ENCODE peak calls at places on chromosomes 1 and 21, in five cellular contexts. H is GM23338, B is tibial artery, K is OCI-LY7, U is Panc1. I is an unnamed sample.

GRCh38 chr1:55868026-55868425 is 652.9 kb upstream of the USP24 start:
- DNase-seq in H (peak; percentile 34), B (no peak), K (no peak), U (no peak), I (peak; percentile 26)

GRCh38 chr1:39184354-39184818 is 20.1 kb upstream of the MACF1 start:
- DNase-seq in H (no peak), B (no peak), K (no peak), U (no peak), I (no peak)

GRCh38 chr1:156504062-156504813 is 3.7 kb upstream of the MEF2D start:
- DNase-seq in H (no peak), B (peak; percentile 53), K (peak; percentile 84), U (peak; percentile 33), I (no peak)

GRCh38 chr1:36258960-36259344 is 34.7 kb downstream of the THRAP3 start:
- DNase-seq in H (no peak), B (no peak), K (no peak), U (no peak), I (no peak)

GRCh38 chr1:185284533-185285244 is 32.4 kb downstream of the IVNS1ABP start:
- DNase-seq in H (no peak), B (no peak), K (no peak), U (no peak), I (no peak)

GRCh38 chr1:65049941-65050713 is 83.8 kb upstream of the JAK1 start:
- DNase-seq in H (no peak), B (no peak), K (no peak), U (no peak), I (no peak)

GRCh38 chr1:183209533-183210158 is 23.6 kb downstream of the LAMC2 start:
- DNase-seq in H (no peak), B (no peak), K (no peak), U (peak; percentile 64), I (peak; percentile 62)

GRCh38 chr1:150477733-150478132 is 9.5 kb upstream of the TARS2 start:
- DNase-seq in H (no peak), B (no peak), K (no peak), U (no peak), I (no peak)

GRCh38 chr1:182446033-182446669 is 3.8 kb upstream of the RGSL1 start:
- DNase-seq in H (peak; percentile 81), B (no peak), K (peak; percentile 67), U (peak; percentile 30), I (peak; percentile 29)

GRCh38 chr1:197327776-197328364 is 59.8 kb downstream of the CRB1 start:
- DNase-seq in H (peak; percentile 53), B (no peak), K (peak; percentile 3), U (no peak), I (no peak)

GRCh38 chr1:115559987-115560386 is 81.8 kb upstream of the VANGL1 start:
- DNase-seq in H (no peak), B (no peak), K (no peak), U (no peak), I (no peak)

GRCh38 chr1:60488857-60489256 is 415.3 kb upstream of the C1orf87 start:
- DNase-seq in H (no peak), B (no peak), K (no peak), U (no peak), I (no peak)

GRCh38 chr21:16536661-16537359 is 807.0 kb downstream of the USP25 start:
- DNase-seq in H (no peak), B (no peak), K (no peak), U (no peak), I (no peak)

GRCh38 chr1:222251813-222252212 is 296.1 kb downstream of the HHIPL2 start:
- DNase-seq in H (no peak), B (no peak), K (no peak), U (no peak), I (no peak)

GRCh38 chr1:41356752-41357151 is 4.5 kb upstream of the FOXO6 start:
- DNase-seq in H (no peak), B (no peak), K (no peak), U (no peak), I (no peak)

GRCh38 chr1:160924791-160925651 is 29.6 kb downstream of the ITLN2 start:
- DNase-seq in H (no peak), B (no peak), K (no peak), U (no peak), I (no peak)

GRCh38 chr1:30541721-30542485 is 181.5 kb downstream of the MATN1 start:
- DNase-seq in H (no peak), B (no peak), K (no peak), U (no peak), I (no peak)

GRCh38 chr1:61504840-61505239 is 220.1 kb downstream of the TM2D1 start:
- DNase-seq in H (no peak), B (no peak), K (no peak), U (no peak), I (no peak)

GRCh38 chr1:9303916-9304315 is 11.2 kb downstream of the SPSB1 start:
- DNase-seq in H (no peak), B (no peak), K (no peak), U (no peak), I (no peak)

GRCh38 chr1:29124366-29125236 is 898 bp upstream of the TMEM200B start:
- DNase-seq in H (peak; percentile 92), B (peak; percentile 91), K (peak; percentile 44), U (no peak), I (no peak)

GRCh38 chr1:60746278-60746761 is 336.0 kb upstream of the NFIA start:
- DNase-seq in H (no peak), B (no peak), K (no peak), U (no peak), I (no peak)

GRCh38 chr21:34039678-34040382 is 33.5 kb upstream of the MRPS6 start:
- DNase-seq in H (peak; percentile 64), B (peak; percentile 66), K (no peak), U (no peak), I (no peak)

GRCh38 chr1:46401964-46402626 is 8.0 kb downstream of the FAAH start:
- DNase-seq in H (peak; percentile 89), B (peak; percentile 90), K (peak; percentile 29), U (no peak), I (peak; percentile 64)

GRCh38 chr1:43711524-43712386 is 4.4 kb downstream of the ST3GAL3 start:
- DNase-seq in H (no peak), B (no peak), K (no peak), U (no peak), I (no peak)

GRCh38 chr1:183027031-183027430 is 3.8 kb downstream of the LAMC1 start:
- DNase-seq in H (no peak), B (no peak), K (no peak), U (no peak), I (no peak)

GRCh38 chr1:231021540-231022031 is 18.5 kb downstream of the FAM89A start:
- DNase-seq in H (no peak), B (no peak), K (no peak), U (no peak), I (no peak)

GRCh38 chr1:7842517-7842916 is 10.3 kb downstream of the UTS2 start:
- DNase-seq in H (no peak), B (no peak), K (no peak), U (no peak), I (no peak)

GRCh38 chr1:81582467-81582986 is 218.2 kb upstream of the ADGRL2 start:
- DNase-seq in H (no peak), B (no peak), K (no peak), U (no peak), I (no peak)

GRCh38 chr1:161382214-161383019 is 14.7 kb upstream of the CFAP126 start:
- DNase-seq in H (peak; percentile 81), B (no peak), K (peak; percentile 74), U (peak; percentile 68), I (peak; percentile 32)

GRCh38 chr1:24351918-24352637 is 32.9 kb downstream of the GRHL3 start:
- DNase-seq in H (no peak), B (no peak), K (no peak), U (no peak), I (peak; percentile 26)

GRCh38 chr1:9957726-9958125 is 14.5 kb downstream of the NMNAT1 start:
- DNase-seq in H (no peak), B (no peak), K (no peak), U (no peak), I (no peak)

GRCh38 chr1:221149111-221149510 is 269.9 kb downstream of the HLX start:
- DNase-seq in H (no peak), B (no peak), K (no peak), U (no peak), I (no peak)

GRCh38 chr21:38622081-38622826 is 124.0 kb upstream of the ERG start:
- DNase-seq in H (no peak), B (no peak), K (no peak), U (no peak), I (no peak)

GRCh38 chr21:38623552-38623951 is 125.3 kb upstream of the ERG start:
- DNase-seq in H (no peak), B (no peak), K (no peak), U (no peak), I (no peak)

GRCh38 chr21:38622827-38623209 is 124.5 kb upstream of the ERG start:
- DNase-seq in H (no peak), B (no peak), K (no peak), U (no peak), I (no peak)

GRCh38 chr21:38619865-38620513 is 121.7 kb upstream of the ERG start:
- DNase-seq in H (no peak), B (peak; percentile 76), K (no peak), U (no peak), I (no peak)

DNA sequence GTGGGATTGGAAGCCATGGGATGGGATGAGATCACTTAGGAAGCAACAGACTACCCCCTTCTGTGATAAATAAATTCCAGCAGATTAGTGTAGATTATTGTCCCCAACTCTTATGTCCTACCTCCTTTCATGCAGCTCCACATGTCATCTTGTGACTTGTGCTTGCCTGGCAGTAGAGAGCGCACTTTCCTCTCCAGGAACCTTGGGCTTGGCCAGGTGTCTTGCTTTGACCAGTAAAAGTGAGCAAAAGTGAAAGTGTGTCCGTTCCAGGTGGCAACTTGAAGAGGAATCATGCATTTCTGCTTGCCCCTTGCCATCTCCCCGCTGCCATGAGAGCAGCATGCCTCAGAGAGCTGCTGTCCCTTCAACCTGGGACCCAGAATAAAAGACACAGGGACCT is 122.9 kb upstream of the ERG start:
- DNase-seq in H (no peak), B (no peak), K (peak; percentile 11), U (no peak), I (no peak)
- TF ChIP-seq CTCF in H (peak; percentile 50), B (no peak), K (peak; percentile 15), U (peak; percentile 17), I (no peak)

DNA sequence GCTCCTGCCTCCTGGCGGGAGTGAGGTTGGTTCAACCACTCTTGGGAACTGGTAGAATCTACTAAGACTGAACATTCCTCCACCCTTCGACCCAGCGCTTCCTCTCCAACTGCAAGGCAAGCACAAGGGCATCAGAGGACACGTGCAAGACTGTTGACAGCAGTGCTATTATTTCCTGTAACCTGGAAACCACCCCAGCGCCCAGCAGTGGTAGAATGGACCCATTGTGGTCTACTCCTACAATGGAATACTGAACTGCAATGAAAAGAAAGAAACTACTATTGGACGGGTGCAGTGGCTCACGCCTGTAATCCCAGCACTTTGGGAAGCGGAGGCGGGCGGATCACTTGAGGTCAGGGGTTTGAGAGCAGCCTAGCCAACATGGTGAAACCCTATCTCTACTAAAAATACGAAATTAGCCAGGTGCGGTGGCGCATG is 33.0 kb upstream of the TARDBP start:
- DNase-seq in H (no peak), B (peak; percentile 80), K (no peak), U (no peak), I (no peak)
- H3K4me3 ChIP-seq in H (peak overlapping the region; percentile 32), B (peak overlapping the region; percentile 31), K (no peak overlapping the region), U (no peak overlapping the region), I (no peak overlapping the region)

GRCh38 chr1:210328746-210329488 is at the start of gene HHAT:
- DNase-seq in H (peak; percentile 82), B (peak; percentile 82), K (peak; percentile 80), U (no peak), I (no peak)
- TF ChIP-seq CTCF in H (peak; percentile 1), B (no peak), K (peak; percentile 30), U (peak; percentile 36), I (no peak)

GRCh38 chr1:207806531-207807394 is 54.9 kb downstream of the CD46 start:
- DNase-seq in H (no peak), B (peak; percentile 67), K (no peak), U (no peak), I (no peak)
- H3K4me3 ChIP-seq in H (no peak overlapping the region), B (no peak overlapping the region), K (no peak overlapping the region), U (no peak overlapping the region), I (no peak overlapping the region)

I was measured in HFF-Myc.